ENCODE peak calls at places on chromosome X, in six cellular contexts. P, C, J, X, E and T are unnamed samples.

GRCh38 chrX:133523094-133523493 is 107.8 kb upstream of the GPC4 start:
- DNase-seq in P (no peak), C (no peak), J (no peak), X (no peak), E (no peak), T (no peak)

GRCh38 chrX:39636481-39636880 is 461.3 kb downstream of the BCOR start:
- DNase-seq in P (no peak), C (no peak), J (no peak), X (no peak), E (no peak), T (no peak)

GRCh38 chrX:45697591-45697990 is 496.9 kb upstream of the DIPK2B start:
- DNase-seq in P (no peak), C (no peak), J (no peak), X (no peak), E (peak), T (no peak)

GRCh38 chrX:37350034-37350365 is 836 bp downstream of the PRRG1 start:
- DNase-seq in P (no peak), C (no peak), J (no peak), X (no peak), E (peak), T (no peak)

GRCh38 chrX:53321216-53321942 is 40.0 kb upstream of the IQSEC2 start:
- DNase-seq in P (no peak), C (no peak), J (peak), X (no peak), E (no peak), T (no peak)

GRCh38 chrX:134601240-134601639 is 57.0 kb downstream of the PLAC1 start:
- DNase-seq in P (no peak), C (no peak), J (no peak), X (no peak), E (peak), T (no peak)

GRCh38 chrX:63889001-63889400 is 104.0 kb upstream of the ARHGEF9 start:
- DNase-seq in P (no peak), C (no peak), J (no peak), X (no peak), E (no peak), T (no peak)

GRCh38 chrX:149493567-149494562 is 11.2 kb downstream of the IDS start:
- DNase-seq in P (no peak), C (no peak), J (no peak), X (no peak), E (no peak), T (no peak)

GRCh38 chrX:40153335-40154221 is 55.8 kb upstream of the BCOR start:
- DNase-seq in P (no peak), C (no peak), J (peak), X (no peak), E (peak), T (peak)

GRCh38 chrX:35380808-35381700 is 417.1 kb upstream of the MAGEB16 start:
- DNase-seq in P (no peak), C (no peak), J (no peak), X (no peak), E (peak), T (no peak)

GRCh38 chrX:12007881-12008280 is 130.4 kb upstream of the FRMPD4 start:
- DNase-seq in P (no peak), C (no peak), J (no peak), X (no peak), E (peak), T (no peak)

GRCh38 chrX:103253608-103254007 is 1.3 kb downstream of the TCEAL8 start:
- DNase-seq in P (no peak), C (no peak), J (no peak), X (no peak), E (peak), T (no peak)

GRCh38 chrX:1484638-1485019 is 31.9 kb upstream of the ASMTL start:
- DNase-seq in P (no peak), C (no peak), J (no peak), X (peak), E (no peak), T (no peak)